ENCODE peak calls at places on chromosomes 1 and 21, in six cellular contexts. K is WERI-Rb-1, O is endothelial cell, M is NB4, A is IMR-90, X is dorsolateral prefrontal cortex. Y is an unnamed sample.

GRCh38 chr21:38167345-38167744 is 89.4 kb upstream of the KCNJ15 start:
- DNase-seq in O (no peak), X (no peak), M (no peak), A (no peak), K (no peak), Y (no peak)

GRCh38 chr1:87449348-87449963 is 120.8 kb downstream of the LMO4 start:
- DNase-seq in A (peak), M (no peak), X (no peak), K (no peak), O (no peak), Y (peak)

GRCh38 chr1:28663871-28664470 is 4.6 kb upstream of the GMEB1 start:
- DNase-seq in X (no peak), M (no peak), A (no peak), K (no peak), O (no peak), Y (no peak)

GRCh38 chr1:227356582-227357228 is 38.4 kb upstream of the CDC42BPA start:
- DNase-seq in M (no peak), O (no peak), X (no peak), K (no peak), A (no peak), Y (peak)

GRCh38 chr1:44240802-44241671 is 27.8 kb downstream of the DMAP1 start:
- DNase-seq in K (peak), M (no peak), A (no peak), X (no peak), O (no peak), Y (no peak)

GRCh38 chr1:110393691-110394564 is 3.1 kb upstream of the SLC16A4 start:
- DNase-seq in O (no peak), K (no peak), M (no peak), X (no peak), A (peak), Y (peak)

GRCh38 chr1:42720868-42721267 is 19.2 kb downstream of the CLDN19 start:
- DNase-seq in A (no peak), X (no peak), M (no peak), O (no peak), K (no peak), Y (no peak)

GRCh38 chr1:205229399-205229861 is 1.7 kb downstream of the TMCC2 start:
- DNase-seq in K (peak), M (peak), O (peak), X (peak), A (peak), Y (peak)

GRCh38 chr1:116375884-116376733 is 3.1 kb downstream of the ATP1A1 start:
- DNase-seq in X (peak), K (peak), M (peak), O (no peak), A (peak), Y (peak)

GRCh38 chr1:158117854-158118691 is 62.6 kb upstream of the CD1D start:
- DNase-seq in K (peak), M (peak), X (no peak), O (peak), A (peak), Y (peak)

GRCh38 chr1:226571901-226572300 is 23.3 kb downstream of the STUM start:
- DNase-seq in X (no peak), K (no peak), A (no peak), M (no peak), O (no peak), Y (no peak)

GRCh38 chr1:216464489-216464888 is 41.2 kb upstream of the USH2A start:
- DNase-seq in O (no peak), K (no peak), A (peak), M (no peak), X (no peak), Y (no peak)

GRCh38 chr1:228042508-228042907 is 35.7 kb downstream of the WNT3A start:
- DNase-seq in O (no peak), K (no peak), A (no peak), M (no peak), X (no peak), Y (no peak)

GRCh38 chr1:235022341-235023196 is 106.1 kb downstream of the TOMM20 start:
- DNase-seq in O (no peak), X (no peak), K (no peak), A (peak), M (no peak), Y (no peak)

GRCh38 chr1:202268817-202269216 is 72.9 kb downstream of the UBE2T start:
- DNase-seq in X (no peak), O (no peak), M (no peak), A (no peak), K (no peak), Y (no peak)

GRCh38 chr1:226593541-226593940 is 45.0 kb downstream of the STUM start:
- DNase-seq in A (no peak), K (no peak), X (no peak), O (no peak), M (no peak), Y (no peak)

GRCh38 chr1:193458628-193459027 is 272.2 kb upstream of the B3GALT2 start:
- DNase-seq in O (no peak), A (no peak), X (no peak), K (no peak), M (no peak), Y (no peak)

GRCh38 chr1:185316163-185317033 is 645 bp downstream of the IVNS1ABP start:
- DNase-seq in K (peak), A (peak), M (peak), X (peak), O (peak), Y (peak)

GRCh38 chr1:109239580-109240068 is 9.7 kb upstream of the CELSR2 start:
- DNase-seq in K (peak), X (no peak), M (peak), O (peak), A (peak), Y (peak)

GRCh38 chr1:154550657-154551056 is 7.8 kb downstream of the UBE2Q1 start:
- DNase-seq in X (no peak), M (no peak), O (no peak), A (no peak), K (no peak), Y (no peak)

GRCh38 chr1:154553056-154553822 is 5.2 kb downstream of the UBE2Q1 start:
- DNase-seq in O (no peak), M (no peak), X (no peak), A (peak), K (no peak), Y (no peak)

GRCh38 chr1:154551474-154551873 is 7.0 kb downstream of the UBE2Q1 start:
- DNase-seq in A (no peak), K (no peak), M (no peak), O (no peak), X (no peak), Y (no peak)

GRCh38 chr1:154550070-154550469 is 8.4 kb downstream of the UBE2Q1 start:
- DNase-seq in X (no peak), A (no peak), M (no peak), O (no peak), K (no peak), Y (no peak)

GRCh38 chr1:154552036-154552435 is 6.4 kb downstream of the UBE2Q1 start:
- DNase-seq in M (no peak), A (no peak), O (no peak), K (no peak), X (no peak), Y (no peak)
- TF ChIP-seq CTCF in M (no peak), A (no peak), O (no peak), K (no peak), X (no peak), Y (no peak)

DNA sequence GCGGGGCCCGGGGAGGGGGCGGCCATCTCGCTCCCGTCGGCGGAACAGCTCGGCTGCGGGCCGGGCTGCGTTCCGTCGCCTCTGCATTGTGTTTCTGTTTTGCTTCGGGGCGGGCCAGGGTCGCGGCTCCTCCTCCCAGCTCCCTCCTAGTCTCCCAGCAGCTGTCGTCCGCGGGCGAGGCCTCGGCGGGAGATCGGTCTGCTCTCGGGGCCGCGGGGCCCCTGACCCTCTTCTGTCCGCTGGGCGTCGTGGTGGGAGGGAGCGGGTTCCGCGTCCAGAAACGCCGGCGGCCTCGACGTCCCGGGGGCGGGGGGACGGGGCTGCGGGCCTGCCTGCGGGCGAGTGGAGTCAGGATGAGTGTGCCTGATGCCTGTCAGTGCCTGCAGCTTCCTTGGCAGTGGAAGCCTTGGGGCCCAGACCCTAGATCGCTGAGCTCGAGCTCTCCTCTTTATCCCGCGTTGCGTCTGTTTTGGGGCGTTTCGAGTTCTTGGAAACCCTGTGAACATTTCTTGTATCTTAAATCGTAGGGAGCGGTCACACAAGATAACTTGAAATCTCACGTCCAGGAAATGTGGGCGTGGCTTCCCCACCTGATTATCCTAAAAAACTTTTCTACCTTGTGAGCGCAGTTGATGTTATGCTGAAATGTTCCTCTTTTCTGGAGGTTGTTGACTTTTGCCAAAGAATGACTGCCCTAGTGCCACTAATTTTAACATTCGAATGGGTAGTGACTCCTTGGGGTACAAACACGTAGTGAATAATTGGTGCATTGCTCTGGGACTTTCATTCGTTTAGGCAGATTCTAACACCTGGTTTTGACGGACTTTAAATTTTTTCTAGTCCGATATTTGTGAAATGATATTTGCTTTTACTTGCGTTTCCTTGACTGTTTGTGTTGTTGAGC is 676 bp downstream of the MORC3 start:
- DNase-seq in O (peak), K (peak), M (peak), A (peak), X (peak), Y (peak)
- TF ChIP-seq CTCF in O (no peak), K (no peak), M (no peak), A (no peak), X (peak), Y (no peak)

GRCh38 chr1:75615664-75616435 is 4.9 kb upstream of the SLC44A5 start:
- DNase-seq in A (peak), O (peak), X (no peak), K (peak), M (no peak), Y (peak)

GRCh38 chr1:75616436-75617433 is 5.8 kb upstream of the SLC44A5 start:
- DNase-seq in M (no peak), O (peak), K (no peak), A (peak), X (no peak), Y (no peak)

GRCh38 chr1:75611014-75611413 is at the start of gene SLC44A5:
- DNase-seq in X (no peak), A (no peak), O (no peak), M (no peak), K (no peak), Y (no peak)

GRCh38 chr1:75618382-75618781 is 7.5 kb upstream of the SLC44A5 start:
- DNase-seq in M (no peak), X (no peak), O (no peak), A (no peak), K (no peak), Y (no peak)

GRCh38 chr1:75614455-75615379 is 3.8 kb upstream of the SLC44A5 start:
- DNase-seq in M (no peak), O (peak), A (peak), X (no peak), K (peak), Y (peak)
- TF ChIP-seq CTCF in M (no peak), O (no peak), A (peak), X (peak), K (peak), Y (peak)

DNA sequence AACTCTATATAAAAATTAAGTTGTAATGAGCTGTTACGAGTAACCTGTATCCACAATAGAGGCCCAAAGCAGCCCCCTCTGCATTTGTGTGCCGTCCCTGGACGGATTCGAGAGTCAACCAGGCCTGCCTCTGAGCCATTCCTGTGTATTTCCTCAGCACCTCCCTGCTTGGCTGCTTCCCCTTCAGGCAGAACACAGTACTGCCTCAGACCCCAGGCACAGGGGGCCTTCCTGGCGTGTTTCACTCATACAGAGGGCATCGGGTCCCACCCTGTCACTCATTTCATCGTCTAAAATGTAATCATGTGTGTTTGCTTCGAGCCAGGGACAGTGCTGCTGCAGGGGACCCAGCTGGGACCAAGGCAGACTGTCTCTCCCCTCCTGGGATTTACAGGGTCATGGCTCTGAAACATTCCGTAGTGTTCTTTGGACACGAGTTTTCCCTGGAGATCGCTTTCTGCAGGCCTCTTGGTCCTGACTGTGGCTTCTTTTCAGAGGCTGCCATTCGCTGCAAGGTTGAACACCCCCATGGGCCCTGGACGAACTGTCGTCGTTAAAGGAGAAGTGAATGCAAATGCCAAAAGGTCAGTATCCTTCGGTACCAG is 19.4 kb downstream of the LGALS8 start:
- DNase-seq in X (no peak), K (no peak), A (no peak), M (no peak), O (peak), Y (no peak)
- TF ChIP-seq CTCF in X (no peak), K (peak), A (no peak), M (peak), O (peak), Y (no peak)

DNA sequence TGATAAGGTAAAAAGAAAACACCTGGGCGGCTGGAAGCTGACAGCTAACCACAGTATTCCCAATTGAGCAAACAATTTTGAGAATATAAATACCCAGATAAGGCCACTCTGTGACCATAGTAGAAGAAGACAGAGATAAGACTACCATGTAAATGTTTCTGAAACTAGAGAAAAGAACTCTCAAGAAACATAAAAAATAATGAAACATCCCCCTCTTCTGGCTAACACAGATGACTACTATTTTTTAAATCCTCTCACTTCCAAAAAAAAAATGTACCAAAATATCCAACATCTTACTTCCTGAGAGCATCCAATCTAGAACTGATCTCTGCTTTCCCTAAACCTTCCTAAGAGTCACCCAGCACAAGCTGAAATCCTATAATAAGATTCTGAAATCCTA is 125.9 kb downstream of the HFM1 start:
- DNase-seq in K (no peak), X (no peak), O (no peak), M (peak), A (peak), Y (no peak)
- TF ChIP-seq CTCF in K (no peak), X (peak), O (peak), M (no peak), A (peak), Y (no peak)

GRCh38 chr1:147223740-147224615 is 1.2 kb downstream of the FMO5 start:
- DNase-seq in X (no peak), M (no peak), A (no peak), K (no peak), O (no peak), Y (no peak)

GRCh38 chr1:147225193-147225730 is at the start of gene FMO5:
- DNase-seq in K (no peak), A (peak), O (peak), M (peak), X (peak), Y (peak)
- TF ChIP-seq CTCF in K (no peak), A (peak), O (no peak), M (no peak), X (peak), Y (no peak)

DNA sequence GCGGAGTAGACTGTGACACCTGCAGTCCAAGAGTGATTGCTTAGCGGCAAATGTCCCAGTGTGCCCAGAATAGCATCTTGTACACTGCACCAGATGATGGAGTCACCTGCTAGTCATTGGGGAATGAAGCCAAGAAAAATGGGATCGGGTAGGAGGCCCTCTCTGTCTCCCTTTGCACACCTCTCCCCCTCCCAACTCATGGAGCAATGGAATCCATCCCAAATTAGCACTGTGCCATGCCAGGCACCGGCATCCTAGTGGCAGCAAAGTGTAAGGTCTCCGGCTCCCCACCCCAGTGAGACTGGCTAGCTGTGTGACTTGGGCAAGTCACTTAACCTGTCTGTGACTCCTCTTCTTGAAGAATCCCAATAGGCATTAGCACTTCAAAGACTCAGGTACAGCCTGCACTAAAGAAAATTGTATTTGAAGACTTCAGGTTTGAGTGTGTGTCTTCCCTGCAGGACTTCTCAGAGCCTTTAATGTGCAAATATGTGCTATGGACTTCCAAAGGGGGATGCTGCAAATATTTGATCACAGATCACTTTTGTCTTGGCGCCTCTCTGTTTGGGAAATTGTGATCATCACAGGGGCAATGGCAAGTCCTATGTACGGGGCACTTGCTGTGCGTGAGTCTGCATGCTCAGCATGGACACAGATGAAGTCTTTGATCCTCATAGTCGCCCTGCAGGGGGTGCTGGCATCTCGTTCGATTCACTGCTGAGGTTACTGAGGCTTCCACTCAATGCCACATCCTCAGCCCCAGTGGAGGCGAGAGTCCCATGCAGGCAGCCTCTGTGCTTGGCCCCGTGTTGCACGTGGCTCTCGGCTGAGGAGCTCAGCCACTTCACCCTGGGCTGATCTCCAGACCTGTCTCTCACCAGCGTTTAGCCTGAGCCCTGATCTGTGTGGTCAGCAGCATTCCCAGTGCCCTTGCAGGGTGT is 272.9 kb upstream of the C1orf174 start:
- DNase-seq in K (peak), O (no peak), A (no peak), M (peak), X (no peak), Y (no peak)
- TF ChIP-seq CTCF in K (peak), O (no peak), A (no peak), M (peak), X (peak), Y (no peak)

DNA sequence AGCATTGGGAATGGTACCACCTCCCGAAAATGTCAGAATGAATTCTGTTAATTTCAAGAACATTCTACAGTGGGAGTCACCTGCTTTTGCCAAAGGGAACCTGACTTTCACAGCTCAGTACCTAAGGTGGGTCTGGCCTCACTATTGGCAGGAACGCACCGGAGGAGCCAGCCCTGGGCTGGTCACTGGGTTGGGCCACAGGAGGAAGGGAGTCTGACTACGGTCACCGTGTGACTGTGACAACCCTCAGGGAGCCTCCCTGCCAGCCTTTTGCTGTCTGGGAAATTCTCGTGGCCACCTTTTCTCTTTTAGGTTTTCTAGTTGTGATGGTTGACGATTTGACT is 2.2 kb downstream of the IL10RB start:
- DNase-seq in X (no peak), A (no peak), K (no peak), O (no peak), M (no peak), Y (no peak)
- TF ChIP-seq CTCF in X (no peak), A (no peak), K (no peak), O (no peak), M (no peak), Y (no peak)